ENCODE peak calls at places on chromosomes 12 and 14, in nine cellular contexts. X, P, N, O, S, U, G, H and Q are unnamed samples.

GRCh38 chr12:64392221-64392620 is 1.7 kb upstream of the C12orf56 start:
- DNase-seq in X (peak; percentile 76), P (peak; percentile 39), N (peak; percentile 79), O (no peak), S (peak; percentile 24), U (peak; percentile 49), G (peak; percentile 68), H (no peak), Q (peak; percentile 49)

GRCh38 chr12:112008918-112009317 is 4.0 kb downstream of the TMEM116 start:
- DNase-seq in X (no peak), P (no peak), N (no peak), O (no peak), S (no peak), U (no peak), G (no peak), H (no peak), Q (no peak)

GRCh38 chr12:109182041-109182839 is 65.9 kb downstream of the ACACB start:
- DNase-seq in X (peak; percentile 34), P (no peak), N (no peak), O (no peak), S (no peak), U (no peak), G (peak; percentile 51), H (no peak), Q (no peak)

GRCh38 chr14:102487204-102487577 is 22.4 kb downstream of the ANKRD9 start:
- DNase-seq in X (no peak), P (no peak), N (no peak), O (no peak), S (no peak), U (no peak), G (no peak), H (no peak), Q (no peak)

GRCh38 chr12:132171293-132171967 is 27.2 kb downstream of the NOC4L start:
- DNase-seq in X (no peak), P (no peak), N (no peak), O (no peak), S (no peak), U (no peak), G (no peak), H (no peak), Q (no peak)

GRCh38 chr12:120584343-120585149 is 3.3 kb upstream of the POP5 start:
- DNase-seq in X (peak; percentile 77), P (peak; percentile 49), N (peak; percentile 72), O (peak; percentile 13), S (peak; percentile 57), U (peak; percentile 71), G (peak; percentile 58), H (peak; percentile 77), Q (peak; percentile 88)

GRCh38 chr12:42477931-42478330 is 111.6 kb downstream of the PRICKLE1 start:
- DNase-seq in X (no peak), P (no peak), N (no peak), O (no peak), S (no peak), U (no peak), G (peak; percentile 26), H (no peak), Q (no peak)

GRCh38 chr12:51900323-51900889 is 6.9 kb upstream of the ACVRL1 start:
- DNase-seq in X (no peak), P (no peak), N (no peak), O (no peak), S (no peak), U (no peak), G (no peak), H (no peak), Q (no peak)

GRCh38 chr12:3753549-3754284 is 808 bp upstream of the CRACR2A start:
- DNase-seq in X (no peak), P (no peak), N (no peak), O (no peak), S (peak; percentile 10), U (no peak), G (peak; percentile 38), H (no peak), Q (no peak)

GRCh38 chr12:118312578-118312977 is 60.1 kb downstream of the TAOK3 start:
- DNase-seq in X (peak; percentile 52), P (no peak), N (no peak), O (no peak), S (no peak), U (no peak), G (peak; percentile 18), H (no peak), Q (no peak)

GRCh38 chr12:63826002-63826585 is 18.4 kb upstream of the SRGAP1 start:
- DNase-seq in X (peak; percentile 80), P (peak; percentile 49), N (peak; percentile 78), O (peak; percentile 66), S (peak; percentile 36), U (peak; percentile 66), G (peak; percentile 86), H (peak; percentile 72), Q (peak; percentile 47)

GRCh38 chr14:89252887-89253532 is 164.0 kb downstream of the FOXN3 start:
- DNase-seq in X (no peak), P (no peak), N (peak; percentile 57), O (no peak), S (no peak), U (no peak), G (no peak), H (peak; percentile 21), Q (peak; percentile 17)

GRCh38 chr12:12976366-12976765 is 23.7 kb downstream of the HEBP1 start:
- DNase-seq in X (peak; percentile 90), P (no peak), N (no peak), O (no peak), S (no peak), U (no peak), G (peak; percentile 98), H (no peak), Q (no peak)

GRCh38 chr12:102769323-102769916 is 147.6 kb downstream of the PAH start:
- DNase-seq in X (peak; percentile 62), P (peak; percentile 49), N (peak; percentile 84), O (peak; percentile 26), S (peak; percentile 48), U (peak; percentile 77), G (peak; percentile 81), H (peak; percentile 25), Q (peak; percentile 68)
- TF ChIP-seq EZH2phosphoT487 in X (no peak), P (no peak), N (no peak), O (no peak), S (no peak), U (no peak), G (no peak), H (no peak), Q (no peak)

DNA sequence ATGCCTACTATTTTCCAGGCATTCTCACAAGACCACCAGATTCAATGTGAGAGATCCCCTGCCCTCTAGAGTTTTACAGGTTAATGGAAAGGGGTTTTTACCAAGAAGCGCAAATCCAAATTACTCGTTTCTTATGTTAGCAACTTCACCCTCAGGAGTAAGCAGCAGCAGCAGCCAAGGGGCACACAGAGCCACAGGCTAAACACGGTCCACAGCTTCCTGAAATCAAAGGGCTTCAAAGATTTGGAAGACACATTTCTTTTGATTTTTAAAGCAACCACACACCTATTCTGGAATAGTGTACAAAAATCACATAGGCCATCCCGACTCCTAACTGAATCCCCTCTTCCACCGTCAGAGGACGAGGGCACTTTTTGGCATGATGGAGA is 106.9 kb downstream of the ARF6 start:
- DNase-seq in X (no peak), P (no peak), N (no peak), O (no peak), S (no peak), U (no peak), G (no peak), H (no peak), Q (no peak)
- H3K4me1 ChIP-seq in X (peaks cover 56% of the 10 kb centered on the region), P (peaks cover 39% of the 10 kb centered on the region), N (peaks cover 28% of the 10 kb centered on the region), O (peaks cover 76% of the 10 kb centered on the region), S (peaks cover 64% of the 10 kb centered on the region), U (peaks cover 48% of the 10 kb centered on the region), G (peaks cover 72% of the 10 kb centered on the region), H (peaks cover 45% of the 10 kb centered on the region), Q (peaks cover 10% of the 10 kb centered on the region)

GRCh38 chr14:95551435-95551834 is 16.6 kb downstream of the GLRX5 start:
- DNase-seq in X (no peak), P (no peak), N (no peak), O (no peak), S (no peak), U (no peak), G (no peak), H (no peak), Q (no peak)

GRCh38 chr14:95547626-95548327 is 12.9 kb downstream of the GLRX5 start:
- DNase-seq in X (peak; percentile 67), P (no peak), N (peak; percentile 41), O (no peak), S (no peak), U (no peak), G (peak; percentile 39), H (no peak), Q (peak; percentile 42)

GRCh38 chr14:95548328-95548929 is 13.6 kb downstream of the GLRX5 start:
- DNase-seq in X (no peak), P (no peak), N (no peak), O (no peak), S (no peak), U (no peak), G (no peak), H (no peak), Q (no peak)

GRCh38 chr14:95547272-95547625 is 12.4 kb downstream of the GLRX5 start:
- DNase-seq in X (no peak), P (no peak), N (no peak), O (no peak), S (no peak), U (no peak), G (no peak), H (no peak), Q (no peak)

DNA sequence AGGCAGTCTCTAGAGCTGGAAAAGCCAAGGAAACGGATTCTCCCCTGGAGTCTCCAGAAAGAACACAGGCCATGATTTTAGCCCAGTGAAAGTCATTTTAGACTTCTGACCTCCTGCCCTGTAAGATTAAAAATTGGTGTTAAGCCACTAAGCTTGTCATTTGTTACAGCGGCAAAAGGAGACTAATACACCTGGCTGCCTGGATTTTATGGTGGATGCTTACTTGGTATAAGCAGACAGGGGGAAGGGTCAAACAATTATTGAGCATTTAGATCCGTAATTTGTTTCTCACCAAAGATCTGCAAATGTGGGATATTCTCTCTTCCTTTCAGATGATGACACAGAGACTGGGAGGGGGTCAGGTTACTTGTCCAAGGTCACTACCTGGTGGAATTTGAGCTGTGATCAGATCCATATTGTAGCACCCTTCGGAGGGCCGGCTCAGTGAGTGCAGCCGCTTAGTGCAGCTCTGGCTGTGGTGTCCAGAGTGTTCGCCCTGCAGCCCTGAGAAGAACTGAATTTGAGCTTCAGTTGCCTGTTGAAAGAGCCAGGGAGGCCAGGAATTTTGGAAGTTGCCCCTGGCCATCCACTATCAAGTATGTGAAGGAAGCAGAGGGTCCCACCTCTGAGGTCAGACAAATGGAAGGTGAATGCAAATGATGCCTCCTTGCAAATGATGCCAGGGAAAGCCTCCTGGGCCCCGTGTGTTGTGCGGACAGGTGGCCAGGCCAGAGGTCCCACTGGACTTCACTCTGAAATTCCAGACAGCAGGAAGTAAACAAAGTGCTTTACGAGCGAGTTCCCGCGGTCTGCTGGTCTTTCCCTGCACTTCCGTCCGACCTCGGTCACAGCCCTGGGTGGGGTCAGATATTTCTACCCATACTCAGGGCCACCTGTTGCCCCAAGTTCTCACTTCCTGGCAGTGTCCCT is 15.1 kb downstream of the GLRX5 start:
- DNase-seq in X (no peak), P (no peak), N (no peak), O (no peak), S (no peak), U (no peak), G (no peak), H (no peak), Q (no peak)
- TF ChIP-seq EZH2phosphoT487 in X (no peak), P (no peak), N (no peak), O (no peak), S (no peak), U (no peak), G (no peak), H (no peak), Q (no peak)

DNA sequence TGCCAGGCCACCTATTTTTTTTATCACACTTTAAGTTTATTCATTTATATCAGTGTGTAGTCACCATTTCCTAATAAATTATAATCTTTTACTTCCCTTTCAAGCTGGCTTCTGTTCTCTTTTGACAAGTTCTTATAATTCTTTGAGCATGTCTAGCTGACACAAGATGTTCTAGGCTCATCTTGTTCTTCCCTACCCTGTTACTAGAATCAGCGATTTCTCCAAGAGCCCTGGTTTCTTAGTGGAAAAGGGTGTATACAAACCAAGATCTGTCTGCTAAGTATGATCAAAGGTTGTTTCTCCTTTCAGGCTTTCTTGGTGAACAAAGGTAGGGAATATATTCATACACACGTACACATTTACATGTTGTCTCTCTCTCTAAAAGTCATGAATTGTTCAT is 51.0 kb downstream of the FGD4 start:
- DNase-seq in X (no peak), P (no peak), N (no peak), O (no peak), S (no peak), U (no peak), G (no peak), H (no peak), Q (no peak)
- H3K4me1 ChIP-seq in X (peaks cover 18% of the 10 kb centered on the region), P (no peaks in the 10 kb centered on the region), N (peaks cover 62% of the 10 kb centered on the region), O (peaks cover 62% of the 10 kb centered on the region), S (peaks cover 8% of the 10 kb centered on the region), U (peaks cover 39% of the 10 kb centered on the region), G (peaks cover 15% of the 10 kb centered on the region), H (no peaks in the 10 kb centered on the region), Q (peaks cover 46% of the 10 kb centered on the region)